ENCODE peak calls at places on chromosomes 6 and 20, in nine cellular contexts. Z, D, N, I, Y, F, G, M and L are unnamed samples.

GRCh38 chr6:37867756-37868446 is 48.4 kb downstream of the ZFAND3 start:
- DNase-seq in Z (no peak), M (no peak), I (no peak), D (no peak), F (no peak), G (no peak), N (no peak), Y (no peak), L (no peak)

GRCh38 chr6:118775381-118775780 is 118.6 kb upstream of the ASF1A start:
- DNase-seq in D (no peak), N (no peak), F (no peak), I (no peak), Y (no peak), G (no peak), Z (no peak), M (no peak), L (no peak)

GRCh38 chr6:67916389-67916788 is 718.7 kb upstream of the ADGRB3 start:
- DNase-seq in N (no peak), F (no peak), G (no peak), I (no peak), M (peak; percentile 28), Y (peak; percentile 92), Z (no peak), D (no peak), L (no peak)

GRCh38 chr6:104642871-104643270 is 216.8 kb downstream of the HACE1 start:
- DNase-seq in M (no peak), Y (peak; percentile 37), D (no peak), G (no peak), Z (no peak), N (no peak), F (no peak), I (no peak), L (no peak)

GRCh38 chr6:170125447-170126300 is 165.2 kb downstream of the DLL1 start:
- DNase-seq in G (no peak), Y (no peak), Z (no peak), D (no peak), I (no peak), M (no peak), N (no peak), F (no peak), L (no peak)

GRCh38 chr20:20363449-20364015 is 4.4 kb upstream of the INSM1 start:
- DNase-seq in I (peak; percentile 71), Y (no peak), D (no peak), F (no peak), Z (no peak), N (no peak), G (no peak), M (no peak), L (no peak)

GRCh38 chr6:15324427-15324985 is 78.6 kb downstream of the JARID2 start:
- DNase-seq in D (no peak), I (no peak), F (no peak), M (no peak), N (no peak), Y (no peak), Z (no peak), G (no peak), L (no peak)

GRCh38 chr20:61185841-61186601 is 66.0 kb upstream of the CDH4 start:
- DNase-seq in I (no peak), G (peak; percentile 98), N (peak; percentile 37), Z (no peak), Y (peak; percentile 98), D (no peak), F (no peak), M (peak; percentile 96), L (no peak)

GRCh38 chr6:150302801-150303138 is 66.0 kb upstream of the IYD start:
- DNase-seq in M (no peak), D (no peak), G (no peak), N (no peak), Y (no peak), F (no peak), Z (no peak), I (no peak), L (no peak)

GRCh38 chr6:144217264-144217663 is 66.9 kb downstream of the STX11 start:
- DNase-seq in F (no peak), I (no peak), D (no peak), N (no peak), M (no peak), G (no peak), Z (no peak), Y (no peak), L (no peak)

GRCh38 chr6:30100154-30100553 is 12.7 kb downstream of the TRIM31 start:
- DNase-seq in F (no peak), D (no peak), N (no peak), G (no peak), Y (no peak), M (no peak), I (no peak), Z (no peak), L (no peak)

GRCh38 chr6:32815996-32816395 is 806 bp downstream of the HLA-DOB start:
- DNase-seq in N (no peak), F (no peak), Z (no peak), Y (no peak), M (no peak), D (no peak), G (no peak), I (no peak), L (no peak)

GRCh38 chr20:35571566-35571965 is 29.7 kb downstream of the ERGIC3 start:
- DNase-seq in M (no peak), D (no peak), Y (no peak), I (no peak), F (no peak), N (no peak), G (no peak), Z (no peak), L (no peak)

GRCh38 chr20:36969050-36969449 is 17.5 kb upstream of the SAMHD1 start:
- DNase-seq in F (no peak), Y (no peak), M (no peak), G (no peak), D (no peak), N (no peak), I (no peak), Z (no peak), L (no peak)